ENCODE peak calls at places on chromosome 13, in seven cellular contexts. I is kidney epithelial cell, Y is cardiac fibroblast, Q is occipital lobe, S is Caki2, D is T-helper 22 cell, E is sciatic nerve. X is an unnamed sample.

GRCh38 chr13:40922437-40923040 is 96.6 kb downstream of the ELF1 start:
- DNase-seq in I (no peak), Y (no peak), Q (no peak), S (no peak), D (no peak), E (no peak), X (no peak)

GRCh38 chr13:79988573-79988972 is 352.4 kb downstream of the SPRY2 start:
- DNase-seq in I (no peak), Y (peak; percentile 79), Q (no peak), S (no peak), D (no peak), E (no peak), X (no peak)

GRCh38 chr13:109743706-109744453 is 42.5 kb downstream of the IRS2 start:
- DNase-seq in I (peak; percentile 73), Y (peak; percentile 71), Q (no peak), S (peak; percentile 55), D (no peak), E (no peak), X (no peak)

GRCh38 chr13:48497669-48498068 is 35.2 kb downstream of the RCBTB2 start:
- DNase-seq in I (no peak), Y (no peak), Q (no peak), S (no peak), D (no peak), E (no peak), X (no peak)

GRCh38 chr13:112532837-112533745 is 54.9 kb downstream of the TUBGCP3 start:
- DNase-seq in I (no peak), Y (no peak), Q (no peak), S (no peak), D (peak; percentile 11), E (no peak), X (no peak)

GRCh38 chr13:99422556-99423220 is 78.6 kb upstream of the TM9SF2 start:
- DNase-seq in I (no peak), Y (no peak), Q (no peak), S (no peak), D (no peak), E (no peak), X (no peak)

GRCh38 chr13:51632643-51633357 is 48.5 kb downstream of the WDFY2 start:
- DNase-seq in I (no peak), Y (no peak), Q (peak; percentile 66), S (no peak), D (no peak), E (no peak), X (no peak)

GRCh38 chr13:44231786-44232516 is 141.7 kb upstream of the SERP2 start:
- DNase-seq in I (peak; percentile 99), Y (peak; percentile 99), Q (no peak), S (peak; percentile 96), D (no peak), E (no peak), X (peak; percentile 79)

X was measured in RCC 7860.